ENCODE peak calls at places on chromosomes 16 and 17, in five cellular contexts. S, Z, A, I and J are unnamed samples.

GRCh38 chr17:66855204-66855603 is 20.3 kb downstream of the CACNG5 start:
- DNase-seq in Z (no peak), A (no peak), I (no peak), S (no peak), J (peak)

GRCh38 chr16:13969711-13970110 is 49.8 kb downstream of the ERCC4 start:
- DNase-seq in S (no peak), Z (no peak), A (no peak), I (no peak), J (no peak)

GRCh38 chr17:78924481-78925151 is 571 bp downstream of the TIMP2 start:
- DNase-seq in S (no peak), A (no peak), Z (no peak), I (no peak), J (no peak)

GRCh38 chr17:50763716-50764450 is 3.4 kb downstream of the ANKRD40CL start:
- DNase-seq in A (no peak), Z (peak), I (no peak), S (no peak), J (peak)

GRCh38 chr17:7147772-7148171 is 31.4 kb downstream of the ASGR1 start:
- DNase-seq in Z (no peak), S (no peak), A (no peak), I (no peak), J (no peak)

GRCh38 chr16:3654249-3654991 is at the start of gene DNASE1:
- DNase-seq in S (peak), A (peak), Z (peak), I (peak), J (peak)

GRCh38 chr17:2233441-2233947 is 70.1 kb downstream of the SMG6 start:
- DNase-seq in Z (no peak), I (no peak), S (no peak), A (no peak), J (no peak)

GRCh38 chr16:2212362-2213324 is 2.0 kb upstream of the BRICD5 start:
- DNase-seq in Z (no peak), S (no peak), A (no peak), I (no peak), J (peak)

GRCh38 chr17:77394540-77395295 is 253.9 kb downstream of the SEC14L1 start:
- DNase-seq in I (no peak), Z (no peak), A (no peak), S (no peak), J (peak)

GRCh38 chr17:3583456-3583855 is 25.8 kb downstream of the TRPV1 start:
- DNase-seq in A (no peak), Z (no peak), I (no peak), S (no peak), J (no peak)

GRCh38 chr16:65497571-65497970 is 375.7 kb upstream of the CDH11 start:
- DNase-seq in S (no peak), Z (no peak), A (no peak), I (no peak), J (no peak)

GRCh38 chr17:80746262-80746935 is 201.8 kb downstream of the RPTOR start:
- DNase-seq in A (no peak), S (no peak), I (no peak), Z (no peak), J (no peak)

GRCh38 chr16:81723098-81723723 is 55.9 kb upstream of the PLCG2 start:
- DNase-seq in A (no peak), Z (peak), S (peak), I (peak), J (peak)

GRCh38 chr17:330993-331701 is 21.5 kb downstream of the RPH3AL start:
- DNase-seq in Z (no peak), A (no peak), S (peak), I (no peak), J (no peak)

GRCh38 chr17:74763565-74764387 is 12.4 kb downstream of the NAT9 start:
- DNase-seq in Z (no peak), S (no peak), A (no peak), I (no peak), J (no peak)

GRCh38 chr17:31754239-31754945 is 104.7 kb downstream of the COPRS start:
- DNase-seq in I (no peak), A (no peak), S (no peak), Z (no peak), J (no peak)

GRCh38 chr17:30248786-30249185 is 13.3 kb upstream of the SLC6A4 start:
- DNase-seq in Z (no peak), S (no peak), A (no peak), I (no peak), J (no peak)

GRCh38 chr16:78985736-78986605 is 614.6 kb downstream of the MAF start:
- DNase-seq in A (no peak), I (no peak), Z (no peak), S (no peak), J (no peak)

GRCh38 chr17:19021622-19022083 is 17.1 kb upstream of the FAM83G start:
- DNase-seq in S (peak), A (no peak), I (no peak), Z (no peak), J (no peak)

GRCh38 chr16:53097190-53097589 is 42.4 kb downstream of the CHD9 start:
- DNase-seq in Z (no peak), I (no peak), A (no peak), S (no peak), J (no peak)

GRCh38 chr17:21459536-21459935 is 83.4 kb downstream of the KCNJ12 start:
- DNase-seq in Z (no peak), A (no peak), S (no peak), I (no peak), J (no peak)

GRCh38 chr17:30819941-30820705 is 4.4 kb downstream of the CRLF3 start:
- DNase-seq in I (no peak), Z (no peak), S (no peak), A (no peak), J (no peak)